ENCODE peak calls at places on chromosomes 2 and 18, in seven cellular contexts. One of them, this sample, is unnamed. For H3K27me3, the result is how much of the 10 kb centered on the place peaks cover.

GRCh38 chr2:29742641-29743040 is 178.7 kb downstream of the ALK start:
- DNase-seq in heart right ventricle: no peak
- DNase-seq in brain microvascular endothelial cell: no peak
- DNase-seq in lung: no peak
- DNase-seq in left ventricle myocardium inferior: no peak
- DNase-seq in dorsolateral prefrontal cortex: no peak
- DNase-seq in AG04450: no peak
- DNase-seq in this sample: no peak

GRCh38 chr2:240930631-240931318 is 24.6 kb downstream of the CROCC2 start:
- DNase-seq in heart right ventricle: no peak
- DNase-seq in brain microvascular endothelial cell: no peak
- DNase-seq in lung: no peak
- DNase-seq in left ventricle myocardium inferior: peak
- DNase-seq in dorsolateral prefrontal cortex: peak
- DNase-seq in AG04450: no peak
- DNase-seq in this sample: no peak

GRCh38 chr18:62370386-62370785 is 45.3 kb downstream of the TNFRSF11A start:
- DNase-seq in heart right ventricle: no peak
- DNase-seq in brain microvascular endothelial cell: no peak
- DNase-seq in lung: no peak
- DNase-seq in left ventricle myocardium inferior: no peak
- DNase-seq in dorsolateral prefrontal cortex: no peak
- DNase-seq in AG04450: no peak
- DNase-seq in this sample: no peak

GRCh38 chr18:63236990-63237389 is 82.6 kb downstream of the BCL2 start:
- DNase-seq in heart right ventricle: peak
- DNase-seq in brain microvascular endothelial cell: no peak
- DNase-seq in lung: no peak
- DNase-seq in left ventricle myocardium inferior: peak
- DNase-seq in dorsolateral prefrontal cortex: no peak
- DNase-seq in AG04450: no peak
- DNase-seq in this sample: no peak

GRCh38 chr2:108370080-108370479 is 7.7 kb upstream of the SULT1C4 start:
- DNase-seq in heart right ventricle: no peak
- DNase-seq in brain microvascular endothelial cell: peak
- DNase-seq in lung: no peak
- DNase-seq in left ventricle myocardium inferior: no peak
- DNase-seq in dorsolateral prefrontal cortex: no peak
- DNase-seq in AG04450: no peak
- DNase-seq in this sample: no peak

GRCh38 chr2:216606551-216607527 is 26.4 kb upstream of the IGFBP2 start:
- DNase-seq in heart right ventricle: no peak
- DNase-seq in brain microvascular endothelial cell: no peak
- DNase-seq in lung: no peak
- DNase-seq in left ventricle myocardium inferior: no peak
- DNase-seq in dorsolateral prefrontal cortex: peak
- DNase-seq in AG04450: no peak
- DNase-seq in this sample: no peak

GRCh38 chr2:227164745-227165350 is 424 bp downstream of the COL4A3 start:
- DNase-seq in heart right ventricle: peak
- DNase-seq in brain microvascular endothelial cell: no peak
- DNase-seq in lung: no peak
- DNase-seq in left ventricle myocardium inferior: no peak
- DNase-seq in dorsolateral prefrontal cortex: no peak
- DNase-seq in AG04450: no peak
- DNase-seq in this sample: no peak

GRCh38 chr2:157760949-157761348 is 115.2 kb downstream of the ACVR1 start:
- DNase-seq in heart right ventricle: no peak
- DNase-seq in brain microvascular endothelial cell: no peak
- DNase-seq in lung: no peak
- DNase-seq in left ventricle myocardium inferior: no peak
- DNase-seq in dorsolateral prefrontal cortex: no peak
- DNase-seq in AG04450: no peak
- DNase-seq in this sample: no peak

GRCh38 chr2:122595065-122595464 is 839.6 kb downstream of the TSN start:
- DNase-seq in heart right ventricle: no peak
- DNase-seq in brain microvascular endothelial cell: no peak
- DNase-seq in lung: no peak
- DNase-seq in left ventricle myocardium inferior: no peak
- DNase-seq in dorsolateral prefrontal cortex: no peak
- DNase-seq in AG04450: no peak
- DNase-seq in this sample: no peak

GRCh38 chr2:43276962-43277383 is 50.6 kb upstream of the ZFP36L2 start:
- DNase-seq in heart right ventricle: no peak
- DNase-seq in brain microvascular endothelial cell: no peak
- DNase-seq in lung: peak
- DNase-seq in left ventricle myocardium inferior: peak
- DNase-seq in dorsolateral prefrontal cortex: no peak
- DNase-seq in AG04450: no peak
- DNase-seq in this sample: no peak

GRCh38 chr2:11404381-11405073 is 60.1 kb upstream of the ROCK2 start:
- DNase-seq in heart right ventricle: no peak
- DNase-seq in brain microvascular endothelial cell: no peak
- DNase-seq in lung: no peak
- DNase-seq in left ventricle myocardium inferior: no peak
- DNase-seq in dorsolateral prefrontal cortex: no peak
- DNase-seq in AG04450: no peak
- DNase-seq in this sample: no peak

GRCh38 chr2:113178069-113178468 is 4.3 kb downstream of the PSD4 start:
- DNase-seq in heart right ventricle: no peak
- DNase-seq in brain microvascular endothelial cell: no peak
- DNase-seq in lung: no peak
- DNase-seq in left ventricle myocardium inferior: no peak
- DNase-seq in dorsolateral prefrontal cortex: no peak
- DNase-seq in AG04450: no peak
- DNase-seq in this sample: no peak

GRCh38 chr18:35099911-35100310 is 58.7 kb downstream of the MAPRE2 start:
- DNase-seq in heart right ventricle: no peak
- DNase-seq in brain microvascular endothelial cell: peak
- DNase-seq in lung: no peak
- DNase-seq in left ventricle myocardium inferior: no peak
- DNase-seq in dorsolateral prefrontal cortex: no peak
- DNase-seq in AG04450: no peak
- DNase-seq in this sample: no peak

GRCh38 chr2:32484907-32485306 is 128.1 kb downstream of the BIRC6 start:
- DNase-seq in heart right ventricle: no peak
- DNase-seq in brain microvascular endothelial cell: peak
- DNase-seq in lung: no peak
- DNase-seq in left ventricle myocardium inferior: no peak
- DNase-seq in dorsolateral prefrontal cortex: no peak
- DNase-seq in AG04450: peak
- DNase-seq in this sample: peak

GRCh38 chr2:85457877-85458316 is 39.4 kb downstream of the SH2D6 start:
- DNase-seq in heart right ventricle: no peak
- DNase-seq in brain microvascular endothelial cell: no peak
- DNase-seq in lung: no peak
- DNase-seq in left ventricle myocardium inferior: no peak
- DNase-seq in dorsolateral prefrontal cortex: no peak
- DNase-seq in AG04450: no peak
- DNase-seq in this sample: no peak

GRCh38 chr18:24764766-24765165 is 304.3 kb downstream of the HRH4 start:
- DNase-seq in heart right ventricle: no peak
- DNase-seq in brain microvascular endothelial cell: no peak
- DNase-seq in lung: no peak
- DNase-seq in left ventricle myocardium inferior: no peak
- DNase-seq in dorsolateral prefrontal cortex: no peak
- DNase-seq in AG04450: no peak
- DNase-seq in this sample: no peak

GRCh38 chr2:113117594-113118262 is 9.7 kb upstream of the IL1RN start:
- DNase-seq in heart right ventricle: no peak
- DNase-seq in brain microvascular endothelial cell: peak
- DNase-seq in lung: peak
- DNase-seq in left ventricle myocardium inferior: no peak
- DNase-seq in dorsolateral prefrontal cortex: no peak
- DNase-seq in AG04450: peak
- DNase-seq in this sample: peak

GRCh38 chr2:233940376-233941276 is 23.5 kb downstream of the TRPM8 start:
- DNase-seq in heart right ventricle: no peak
- DNase-seq in brain microvascular endothelial cell: no peak
- DNase-seq in lung: no peak
- DNase-seq in left ventricle myocardium inferior: no peak
- DNase-seq in dorsolateral prefrontal cortex: no peak
- DNase-seq in AG04450: no peak
- DNase-seq in this sample: no peak

GRCh38 chr2:233936089-233936488 is 18.9 kb downstream of the TRPM8 start:
- DNase-seq in heart right ventricle: no peak
- DNase-seq in brain microvascular endothelial cell: no peak
- DNase-seq in lung: no peak
- DNase-seq in left ventricle myocardium inferior: no peak
- DNase-seq in dorsolateral prefrontal cortex: no peak
- DNase-seq in AG04450: no peak
- DNase-seq in this sample: no peak

GRCh38 chr2:233934524-233934923 is 17.4 kb downstream of the TRPM8 start:
- DNase-seq in heart right ventricle: no peak
- DNase-seq in brain microvascular endothelial cell: no peak
- DNase-seq in lung: no peak
- DNase-seq in left ventricle myocardium inferior: no peak
- DNase-seq in dorsolateral prefrontal cortex: no peak
- DNase-seq in AG04450: no peak
- DNase-seq in this sample: peak

GRCh38 chr2:233938676-233939370 is 21.6 kb downstream of the TRPM8 start:
- DNase-seq in heart right ventricle: no peak
- DNase-seq in brain microvascular endothelial cell: no peak
- DNase-seq in lung: no peak
- DNase-seq in left ventricle myocardium inferior: no peak
- DNase-seq in dorsolateral prefrontal cortex: no peak
- DNase-seq in AG04450: no peak
- DNase-seq in this sample: no peak

GRCh38 chr2:233935426-233935825 is 18.3 kb downstream of the TRPM8 start:
- DNase-seq in heart right ventricle: no peak
- DNase-seq in brain microvascular endothelial cell: no peak
- DNase-seq in lung: no peak
- DNase-seq in left ventricle myocardium inferior: no peak
- DNase-seq in dorsolateral prefrontal cortex: no peak
- DNase-seq in AG04450: no peak
- DNase-seq in this sample: no peak
- H3K4me3 ChIP-seq in heart right ventricle: no peak
- H3K4me3 ChIP-seq in brain microvascular endothelial cell: no peak
- H3K4me3 ChIP-seq in lung: no peak
- H3K4me3 ChIP-seq in left ventricle myocardium inferior: no peak
- H3K4me3 ChIP-seq in dorsolateral prefrontal cortex: no peak
- H3K4me3 ChIP-seq in AG04450: no peak
- H3K4me3 ChIP-seq in this sample: no peak

GRCh38 chr2:186443851-186444250 is 42.2 kb upstream of the ZC3H15 start:
- DNase-seq in heart right ventricle: no peak
- DNase-seq in brain microvascular endothelial cell: no peak
- DNase-seq in lung: no peak
- DNase-seq in left ventricle myocardium inferior: no peak
- DNase-seq in dorsolateral prefrontal cortex: no peak
- DNase-seq in AG04450: no peak
- DNase-seq in this sample: no peak

GRCh38 chr2:186440506-186440905 is 45.6 kb upstream of the ZC3H15 start:
- DNase-seq in heart right ventricle: no peak
- DNase-seq in brain microvascular endothelial cell: no peak
- DNase-seq in lung: no peak
- DNase-seq in left ventricle myocardium inferior: no peak
- DNase-seq in dorsolateral prefrontal cortex: no peak
- DNase-seq in AG04450: no peak
- DNase-seq in this sample: no peak

DNA sequence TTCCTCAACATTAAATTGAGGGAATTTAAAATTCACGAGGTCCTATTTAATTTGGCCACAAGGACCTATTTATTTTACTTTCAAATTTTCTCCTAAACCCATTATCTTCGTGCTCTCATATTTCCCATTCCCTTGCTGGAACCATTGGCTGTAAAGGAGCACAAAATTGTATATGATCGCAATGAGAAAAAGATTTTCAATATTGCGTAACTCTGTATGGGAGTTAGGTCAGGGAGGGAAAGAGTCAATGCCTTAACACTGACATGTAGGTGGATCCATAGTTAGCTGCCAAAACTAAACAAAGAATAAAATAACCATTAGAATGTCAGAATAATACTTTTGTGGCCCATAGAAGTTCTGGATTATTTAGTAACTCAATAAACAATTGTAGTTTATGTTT is 40.6 kb upstream of the ZC3H15 start:
- DNase-seq in heart right ventricle: no peak
- DNase-seq in brain microvascular endothelial cell: no peak
- DNase-seq in lung: no peak
- DNase-seq in left ventricle myocardium inferior: no peak
- DNase-seq in dorsolateral prefrontal cortex: no peak
- DNase-seq in AG04450: no peak
- DNase-seq in this sample: no peak
- H3K27me3 ChIP-seq in heart right ventricle: under half
- H3K27me3 ChIP-seq in brain microvascular endothelial cell: under half
- H3K27me3 ChIP-seq in lung: under half
- H3K27me3 ChIP-seq in left ventricle myocardium inferior: under half
- H3K27me3 ChIP-seq in dorsolateral prefrontal cortex: under half
- H3K27me3 ChIP-seq in AG04450: under half
- H3K27me3 ChIP-seq in this sample: under half

GRCh38 chr2:205680903-205681302 is 1.4 kb upstream of the NRP2 start:
- DNase-seq in heart right ventricle: no peak
- DNase-seq in brain microvascular endothelial cell: no peak
- DNase-seq in lung: no peak
- DNase-seq in left ventricle myocardium inferior: no peak
- DNase-seq in dorsolateral prefrontal cortex: no peak
- DNase-seq in AG04450: no peak
- DNase-seq in this sample: no peak

GRCh38 chr2:205679410-205680009 is 2.8 kb upstream of the NRP2 start:
- DNase-seq in heart right ventricle: no peak
- DNase-seq in brain microvascular endothelial cell: no peak
- DNase-seq in lung: no peak
- DNase-seq in left ventricle myocardium inferior: no peak
- DNase-seq in dorsolateral prefrontal cortex: no peak
- DNase-seq in AG04450: no peak
- DNase-seq in this sample: no peak

GRCh38 chr2:205681836-205682238 is 464 bp upstream of the NRP2 start:
- DNase-seq in heart right ventricle: no peak
- DNase-seq in brain microvascular endothelial cell: no peak
- DNase-seq in lung: no peak
- DNase-seq in left ventricle myocardium inferior: no peak
- DNase-seq in dorsolateral prefrontal cortex: no peak
- DNase-seq in AG04450: no peak
- DNase-seq in this sample: no peak

GRCh38 chr2:205678743-205679142 is 3.6 kb upstream of the NRP2 start:
- DNase-seq in heart right ventricle: no peak
- DNase-seq in brain microvascular endothelial cell: no peak
- DNase-seq in lung: no peak
- DNase-seq in left ventricle myocardium inferior: no peak
- DNase-seq in dorsolateral prefrontal cortex: no peak
- DNase-seq in AG04450: no peak
- DNase-seq in this sample: no peak

DNA sequence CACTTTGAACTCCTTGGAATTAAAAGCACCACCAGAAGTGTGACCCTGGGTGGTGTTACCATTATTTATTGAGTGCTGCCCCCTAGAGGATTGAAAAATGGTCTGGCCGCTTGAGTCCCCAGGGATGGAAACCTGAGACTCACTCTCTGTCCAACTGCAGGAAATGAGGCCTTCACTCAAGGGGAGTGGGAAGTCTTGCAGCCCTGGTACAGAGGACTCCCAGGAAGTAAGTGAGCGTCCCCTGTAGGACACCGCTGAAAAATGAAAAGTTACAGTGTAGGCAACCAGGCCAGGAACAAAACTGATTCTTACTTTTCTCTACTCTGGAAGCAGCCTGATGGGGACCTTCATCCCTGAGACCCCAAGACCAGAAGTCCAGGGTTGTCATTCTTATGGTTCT is 2.2 kb upstream of the NRP2 start:
- DNase-seq in heart right ventricle: no peak
- DNase-seq in brain microvascular endothelial cell: peak
- DNase-seq in lung: peak
- DNase-seq in left ventricle myocardium inferior: no peak
- DNase-seq in dorsolateral prefrontal cortex: no peak
- DNase-seq in AG04450: peak
- DNase-seq in this sample: no peak
- TF ChIP-seq CTCF in heart right ventricle: peak
- TF ChIP-seq CTCF in brain microvascular endothelial cell: peak
- TF ChIP-seq CTCF in lung: peak
- TF ChIP-seq CTCF in left ventricle myocardium inferior: peak
- TF ChIP-seq CTCF in dorsolateral prefrontal cortex: peak
- TF ChIP-seq CTCF in AG04450: peak
- TF ChIP-seq CTCF in this sample: peak

GRCh38 chr2:9473985-9474360 is 378 bp upstream of the IAH1 start:
- DNase-seq in heart right ventricle: peak
- DNase-seq in brain microvascular endothelial cell: no peak
- DNase-seq in lung: peak
- DNase-seq in left ventricle myocardium inferior: peak
- DNase-seq in dorsolateral prefrontal cortex: peak
- DNase-seq in AG04450: no peak
- DNase-seq in this sample: no peak
- H3K4me3 ChIP-seq in heart right ventricle: peak
- H3K4me3 ChIP-seq in brain microvascular endothelial cell: peak
- H3K4me3 ChIP-seq in lung: peak
- H3K4me3 ChIP-seq in left ventricle myocardium inferior: peak
- H3K4me3 ChIP-seq in dorsolateral prefrontal cortex: peak
- H3K4me3 ChIP-seq in AG04450: peak
- H3K4me3 ChIP-seq in this sample: peak